ENCODE peak calls at places on chromosomes 4 and X, in five cellular contexts. W, B, A, I and Z are unnamed samples.

GRCh38 chr4:128711361-128711760 is 98.1 kb upstream of the JADE1 start:
- DNase-seq in W (no peak), B (no peak), A (no peak), I (no peak), Z (no peak)

GRCh38 chr4:104163820-104164219 is 330.9 kb downstream of the CXXC4 start:
- DNase-seq in W (no peak), B (no peak), A (no peak), I (no peak), Z (no peak)

GRCh38 chr4:73891326-73891725 is 22.1 kb downstream of the CXCL1 start:
- DNase-seq in W (no peak), B (no peak), A (no peak), I (no peak), Z (no peak)

GRCh38 chr4:40227284-40227683 is 30.5 kb downstream of the RHOH start:
- DNase-seq in W (no peak), B (no peak), A (no peak), I (no peak), Z (no peak)

GRCh38 chr4:41119867-41120295 is 94.5 kb downstream of the APBB2 start:
- DNase-seq in W (no peak), B (no peak), A (no peak), I (no peak), Z (no peak)

GRCh38 chr4:121706595-121707021 is 9.8 kb upstream of the ANXA5 start:
- DNase-seq in W (no peak), B (no peak), A (no peak), I (no peak), Z (no peak)

GRCh38 chr4:82787342-82787741 is 11.3 kb downstream of the SCD5 start:
- DNase-seq in W (no peak), B (no peak), A (no peak), I (no peak), Z (no peak)

GRCh38 chrX:153494541-153495361 is at the start of gene BGN:
- DNase-seq in W (no peak), B (peak), A (no peak), I (no peak), Z (peak)

GRCh38 chr4:86838141-86838540 is 11.0 kb downstream of the SLC10A6 start:
- DNase-seq in W (no peak), B (no peak), A (no peak), I (no peak), Z (no peak)

GRCh38 chr4:169774466-169775445 is 17.0 kb upstream of the HPF1 start:
- DNase-seq in W (no peak), B (peak), A (no peak), I (peak), Z (no peak)

GRCh38 chr4:101643201-101643600 is 147.3 kb upstream of the BANK1 start:
- DNase-seq in W (no peak), B (no peak), A (no peak), I (no peak), Z (no peak)

GRCh38 chr4:14855719-14856075 is 146.6 kb upstream of the CPEB2 start:
- DNase-seq in W (no peak), B (no peak), A (no peak), I (no peak), Z (no peak)

GRCh38 chr4:72112514-72113156 is 80.8 kb downstream of the NPFFR2 start:
- DNase-seq in W (no peak), B (no peak), A (no peak), I (no peak), Z (no peak)

GRCh38 chrX:23904096-23904495 is 3.6 kb downstream of the APOO start:
- DNase-seq in W (no peak), B (no peak), A (no peak), I (no peak), Z (no peak)

GRCh38 chrX:153061732-153062131 is 5.5 kb downstream of the PNMA3 start:
- DNase-seq in W (no peak), B (no peak), A (no peak), I (no peak), Z (no peak)

GRCh38 chrX:143472334-143472938 is 44.8 kb downstream of the SPANXN3 start:
- DNase-seq in W (no peak), B (no peak), A (no peak), I (no peak), Z (no peak)

GRCh38 chr4:41548305-41548704 is 10.3 kb downstream of the LIMCH1 start:
- DNase-seq in W (no peak), B (no peak), A (no peak), I (no peak), Z (no peak)

GRCh38 chr4:86441175-86441960 is 81.5 kb upstream of the MAPK10 start:
- DNase-seq in W (no peak), B (no peak), A (no peak), I (no peak), Z (no peak)

GRCh38 chrX:97026406-97026805 is 142.7 kb downstream of the RPA4 start:
- DNase-seq in W (no peak), B (peak), A (no peak), I (no peak), Z (no peak)

GRCh38 chr4:143424276-143424675 is 87.6 kb downstream of the GAB1 start:
- DNase-seq in W (no peak), B (no peak), A (no peak), I (no peak), Z (no peak)

GRCh38 chr4:81647388-81647787 is 175.7 kb upstream of the RASGEF1B start:
- DNase-seq in W (no peak), B (no peak), A (no peak), I (no peak), Z (no peak)

GRCh38 chrX:45668686-45669443 is 468.2 kb upstream of the DIPK2B start:
- DNase-seq in W (no peak), B (no peak), A (no peak), I (no peak), Z (no peak)
- TF ChIP-seq CTCF in W (no peak), B (no peak), A (no peak), I (no peak), Z (no peak)

GRCh38 chrX:40922307-40922706 is 162.9 kb upstream of the USP9X start:
- DNase-seq in W (no peak), B (peak), A (no peak), I (no peak), Z (peak)
- TF ChIP-seq CTCF in W (no peak), B (peak), A (no peak), I (no peak), Z (no peak)

GRCh38 chr4:131091896-131092295 is 1995.9 kb downstream of the C4orf33 start:
- DNase-seq in W (no peak), B (peak), A (no peak), I (no peak), Z (peak)
- TF ChIP-seq CTCF in W (no peak), B (peak), A (no peak), I (no peak), Z (no peak)

GRCh38 chrX:427812-428725 is 41.4 kb upstream of the PPP2R3B start:
- DNase-seq in W (no peak), B (peak), A (no peak), I (no peak), Z (no peak)
- TF ChIP-seq CTCF in W (no peak), B (no peak), A (no peak), I (no peak), Z (no peak)

GRCh38 chr4:108787724-108788123 is 24.9 kb upstream of the ETNPPL start:
- DNase-seq in W (no peak), B (no peak), A (no peak), I (no peak), Z (no peak)

GRCh38 chr4:108779958-108780357 is 17.1 kb upstream of the ETNPPL start:
- DNase-seq in W (no peak), B (no peak), A (no peak), I (no peak), Z (no peak)

GRCh38 chr4:108787106-108787505 is 24.3 kb upstream of the ETNPPL start:
- DNase-seq in W (no peak), B (no peak), A (no peak), I (no peak), Z (no peak)

GRCh38 chr4:108786351-108786750 is 23.5 kb upstream of the ETNPPL start:
- DNase-seq in W (no peak), B (no peak), A (no peak), I (no peak), Z (no peak)

DNA sequence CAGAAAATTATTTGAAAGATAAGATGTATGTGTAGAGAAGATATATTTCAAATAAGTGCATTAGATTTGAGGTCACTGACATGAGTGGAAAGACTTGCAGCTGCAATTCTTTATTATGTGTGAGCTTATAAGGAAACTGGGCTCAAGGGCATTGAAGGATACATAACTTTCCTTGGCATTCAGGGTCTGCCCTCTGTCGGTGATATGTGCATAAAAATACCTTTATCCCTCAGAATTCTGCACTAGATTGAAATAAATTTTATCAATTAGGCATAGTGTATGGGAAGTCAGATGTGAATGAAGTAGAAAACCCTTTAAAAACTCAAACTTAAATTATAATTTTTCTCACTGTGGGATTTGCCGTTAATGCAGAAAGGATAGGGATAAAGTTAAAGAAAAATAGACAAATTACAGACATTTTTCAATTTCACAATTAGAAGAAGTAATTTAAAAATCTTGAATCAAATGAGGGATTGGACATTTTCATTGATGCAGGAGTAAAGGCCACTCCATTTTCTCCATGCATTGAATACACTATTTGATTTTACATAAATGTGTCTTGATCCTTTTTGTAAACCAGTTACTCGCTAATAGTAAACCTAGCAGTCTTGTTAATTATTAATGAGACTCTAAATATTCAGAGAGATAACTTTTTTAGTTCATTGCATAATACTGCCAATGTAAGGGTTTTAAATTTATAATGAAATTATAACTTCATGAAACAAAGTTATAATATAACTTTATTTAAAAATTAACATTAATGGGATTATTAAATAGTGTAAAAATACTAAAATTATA is 21.0 kb upstream of the ETNPPL start:
- DNase-seq in W (no peak), B (peak), A (no peak), I (no peak), Z (no peak)
- TF ChIP-seq CTCF in W (no peak), B (peak), A (no peak), I (no peak), Z (peak)

GRCh38 chr4:8108991-8109390 is 49.6 kb downstream of the ABLIM2 start:
- DNase-seq in W (no peak), B (no peak), A (no peak), I (no peak), Z (no peak)

GRCh38 chr4:8108261-8108660 is 50.4 kb downstream of the ABLIM2 start:
- DNase-seq in W (peak), B (no peak), A (peak), I (peak), Z (no peak)

GRCh38 chr4:8106451-8107025 is 52.1 kb downstream of the ABLIM2 start:
- DNase-seq in W (no peak), B (no peak), A (no peak), I (no peak), Z (no peak)

GRCh38 chr4:8105303-8106100 is 53.1 kb downstream of the ABLIM2 start:
- DNase-seq in W (no peak), B (no peak), A (no peak), I (no peak), Z (no peak)

DNA sequence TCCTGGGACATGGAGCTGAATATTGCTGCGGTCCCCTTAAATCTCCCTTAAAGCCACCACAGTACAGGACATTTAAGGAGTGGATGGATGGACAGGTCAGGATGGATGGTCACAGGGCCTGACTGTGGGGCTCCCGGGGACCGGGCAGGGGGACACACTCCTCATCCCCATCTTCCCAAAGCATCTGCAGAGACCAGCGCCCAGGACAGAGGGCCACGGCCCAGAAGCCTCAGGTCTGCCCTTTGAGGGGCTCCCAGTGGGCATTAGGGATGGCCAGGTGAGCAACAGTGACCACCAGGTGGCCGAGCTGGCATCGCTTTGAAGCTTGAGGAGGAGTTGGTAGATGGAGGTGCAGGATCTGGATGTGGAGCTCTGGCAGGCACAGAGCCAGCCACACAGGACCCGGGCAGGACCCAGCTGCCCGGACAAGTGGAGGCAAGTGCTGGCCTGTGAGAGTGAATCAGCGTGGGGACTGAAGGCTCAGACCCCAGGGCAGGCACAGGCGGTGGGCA is 51.4 kb downstream of the ABLIM2 start:
- DNase-seq in W (no peak), B (no peak), A (no peak), I (no peak), Z (no peak)
- TF ChIP-seq CTCF in W (no peak), B (no peak), A (no peak), I (no peak), Z (no peak)